ENCODE peak calls at places on chromosomes 6 and 20, in nine cellular contexts. One of them, this sample, is unnamed.

GRCh38 chr6:84353459-84354423 is 126.3 kb upstream of the CEP162 start:
- DNase-seq in DND-41: no peak
- DNase-seq in NCI-H774: no peak
- DNase-seq in fibroblast of the conjunctiva: no peak
- DNase-seq in NCI-H1105: no peak
- DNase-seq in MM.1S: no peak
- DNase-seq in astrocyte of the cerebellum: no peak
- DNase-seq in ureter: no peak
- DNase-seq in NCI-H2029: peak; percentile 22
- DNase-seq in this sample: no peak

GRCh38 chr6:165426892-165427291 is 117.5 kb upstream of the C6orf118 start:
- DNase-seq in DND-41: no peak
- DNase-seq in NCI-H774: no peak
- DNase-seq in fibroblast of the conjunctiva: no peak
- DNase-seq in NCI-H1105: no peak
- DNase-seq in MM.1S: no peak
- DNase-seq in astrocyte of the cerebellum: no peak
- DNase-seq in ureter: no peak
- DNase-seq in NCI-H2029: no peak
- DNase-seq in this sample: no peak

GRCh38 chr6:141199074-141199473 is 933.7 kb upstream of the GJE1 start:
- DNase-seq in DND-41: no peak
- DNase-seq in NCI-H774: no peak
- DNase-seq in fibroblast of the conjunctiva: peak; percentile 72
- DNase-seq in NCI-H1105: no peak
- DNase-seq in MM.1S: peak; percentile 14
- DNase-seq in astrocyte of the cerebellum: peak; percentile 19
- DNase-seq in ureter: no peak
- DNase-seq in NCI-H2029: no peak
- DNase-seq in this sample: no peak

GRCh38 chr20:24768977-24769675 is 179.9 kb upstream of the CST7 start:
- DNase-seq in DND-41: no peak
- DNase-seq in NCI-H774: no peak
- DNase-seq in fibroblast of the conjunctiva: no peak
- DNase-seq in NCI-H1105: no peak
- DNase-seq in MM.1S: no peak
- DNase-seq in astrocyte of the cerebellum: no peak
- DNase-seq in ureter: no peak
- DNase-seq in NCI-H2029: no peak
- DNase-seq in this sample: peak; percentile 28

GRCh38 chr6:5706094-5707033 is 300.4 kb downstream of the NRN1 start:
- DNase-seq in DND-41: peak; percentile 66
- DNase-seq in NCI-H774: no peak
- DNase-seq in fibroblast of the conjunctiva: no peak
- DNase-seq in NCI-H1105: no peak
- DNase-seq in MM.1S: no peak
- DNase-seq in astrocyte of the cerebellum: no peak
- DNase-seq in ureter: no peak
- DNase-seq in NCI-H2029: no peak
- DNase-seq in this sample: no peak

GRCh38 chr6:158027590-158028285 is 46.1 kb downstream of the SYNJ2 start:
- DNase-seq in DND-41: no peak
- DNase-seq in NCI-H774: no peak
- DNase-seq in fibroblast of the conjunctiva: no peak
- DNase-seq in NCI-H1105: no peak
- DNase-seq in MM.1S: no peak
- DNase-seq in astrocyte of the cerebellum: no peak
- DNase-seq in ureter: no peak
- DNase-seq in NCI-H2029: no peak
- DNase-seq in this sample: no peak

GRCh38 chr6:13611715-13612114 is 3.4 kb upstream of the NOL7 start:
- DNase-seq in DND-41: no peak
- DNase-seq in NCI-H774: no peak
- DNase-seq in fibroblast of the conjunctiva: no peak
- DNase-seq in NCI-H1105: no peak
- DNase-seq in MM.1S: peak; percentile 62
- DNase-seq in astrocyte of the cerebellum: no peak
- DNase-seq in ureter: no peak
- DNase-seq in NCI-H2029: no peak
- DNase-seq in this sample: no peak

GRCh38 chr20:51321343-51322163 is 221.0 kb downstream of the NFATC2 start:
- DNase-seq in DND-41: no peak
- DNase-seq in NCI-H774: no peak
- DNase-seq in fibroblast of the conjunctiva: no peak
- DNase-seq in NCI-H1105: no peak
- DNase-seq in MM.1S: no peak
- DNase-seq in astrocyte of the cerebellum: no peak
- DNase-seq in ureter: no peak
- DNase-seq in NCI-H2029: no peak
- DNase-seq in this sample: peak; percentile 49

GRCh38 chr6:18148304-18149025 is 6.4 kb downstream of the TPMT start:
- DNase-seq in DND-41: no peak
- DNase-seq in NCI-H774: no peak
- DNase-seq in fibroblast of the conjunctiva: no peak
- DNase-seq in NCI-H1105: no peak
- DNase-seq in MM.1S: no peak
- DNase-seq in astrocyte of the cerebellum: no peak
- DNase-seq in ureter: no peak
- DNase-seq in NCI-H2029: no peak
- DNase-seq in this sample: no peak

GRCh38 chr20:63285636-63286615 is 7.1 kb upstream of the COL20A1 start:
- DNase-seq in DND-41: no peak
- DNase-seq in NCI-H774: no peak
- DNase-seq in fibroblast of the conjunctiva: no peak
- DNase-seq in NCI-H1105: no peak
- DNase-seq in MM.1S: no peak
- DNase-seq in astrocyte of the cerebellum: no peak
- DNase-seq in ureter: no peak
- DNase-seq in NCI-H2029: no peak
- DNase-seq in this sample: no peak

GRCh38 chr20:14992071-14992654 is 654.8 kb upstream of the FLRT3 start:
- DNase-seq in DND-41: no peak
- DNase-seq in NCI-H774: no peak
- DNase-seq in fibroblast of the conjunctiva: peak; percentile 40
- DNase-seq in NCI-H1105: no peak
- DNase-seq in MM.1S: no peak
- DNase-seq in astrocyte of the cerebellum: no peak
- DNase-seq in ureter: no peak
- DNase-seq in NCI-H2029: no peak
- DNase-seq in this sample: no peak

GRCh38 chr6:28866342-28867077 is 57.3 kb downstream of the TRIM27 start:
- DNase-seq in DND-41: peak; percentile 84
- DNase-seq in NCI-H774: peak; percentile 45
- DNase-seq in fibroblast of the conjunctiva: no peak
- DNase-seq in NCI-H1105: peak; percentile 73
- DNase-seq in MM.1S: peak; percentile 56
- DNase-seq in astrocyte of the cerebellum: no peak
- DNase-seq in ureter: peak; percentile 76
- DNase-seq in NCI-H2029: peak; percentile 61
- DNase-seq in this sample: peak; percentile 93

GRCh38 chr6:169997930-169998218 is 246.5 kb downstream of the ERMARD start:
- DNase-seq in DND-41: no peak
- DNase-seq in NCI-H774: no peak
- DNase-seq in fibroblast of the conjunctiva: no peak
- DNase-seq in NCI-H1105: no peak
- DNase-seq in MM.1S: no peak
- DNase-seq in astrocyte of the cerebellum: no peak
- DNase-seq in ureter: peak; percentile 38
- DNase-seq in NCI-H2029: no peak
- DNase-seq in this sample: no peak

GRCh38 chr20:53216856-53217576 is 244.9 kb downstream of the TSHZ2 start:
- DNase-seq in DND-41: peak; percentile 68
- DNase-seq in NCI-H774: peak; percentile 47
- DNase-seq in fibroblast of the conjunctiva: no peak
- DNase-seq in NCI-H1105: peak; percentile 78
- DNase-seq in MM.1S: peak; percentile 81
- DNase-seq in astrocyte of the cerebellum: no peak
- DNase-seq in ureter: peak; percentile 67
- DNase-seq in NCI-H2029: peak; percentile 65
- DNase-seq in this sample: peak; percentile 96

GRCh38 chr6:89371849-89372505 is 19.5 kb upstream of the UBE2J1 start:
- DNase-seq in DND-41: peak; percentile 84
- DNase-seq in NCI-H774: peak; percentile 87
- DNase-seq in fibroblast of the conjunctiva: peak; percentile 29
- DNase-seq in NCI-H1105: peak; percentile 43
- DNase-seq in MM.1S: peak; percentile 89
- DNase-seq in astrocyte of the cerebellum: no peak
- DNase-seq in ureter: peak; percentile 69
- DNase-seq in NCI-H2029: peak; percentile 72
- DNase-seq in this sample: peak; percentile 94

GRCh38 chr20:1392443-1392692 is 486 bp downstream of the FKBP1A start:
- DNase-seq in DND-41: no peak
- DNase-seq in NCI-H774: no peak
- DNase-seq in fibroblast of the conjunctiva: no peak
- DNase-seq in NCI-H1105: no peak
- DNase-seq in MM.1S: no peak
- DNase-seq in astrocyte of the cerebellum: no peak
- DNase-seq in ureter: no peak
- DNase-seq in NCI-H2029: no peak
- DNase-seq in this sample: no peak

GRCh38 chr6:158279615-158280014 is 32.6 kb upstream of the TULP4 start:
- DNase-seq in DND-41: no peak
- DNase-seq in NCI-H774: no peak
- DNase-seq in fibroblast of the conjunctiva: no peak
- DNase-seq in NCI-H1105: no peak
- DNase-seq in MM.1S: no peak
- DNase-seq in astrocyte of the cerebellum: no peak
- DNase-seq in ureter: no peak
- DNase-seq in NCI-H2029: no peak
- DNase-seq in this sample: no peak

GRCh38 chr20:59018817-59019216 is 412 bp upstream of the TUBB1 start:
- DNase-seq in DND-41: no peak
- DNase-seq in NCI-H774: no peak
- DNase-seq in fibroblast of the conjunctiva: no peak
- DNase-seq in NCI-H1105: no peak
- DNase-seq in MM.1S: no peak
- DNase-seq in astrocyte of the cerebellum: no peak
- DNase-seq in ureter: peak; percentile 25
- DNase-seq in NCI-H2029: no peak
- DNase-seq in this sample: no peak

GRCh38 chr6:160328447-160328846 is 19.7 kb upstream of the SLC22A3 start:
- DNase-seq in DND-41: no peak
- DNase-seq in NCI-H774: no peak
- DNase-seq in fibroblast of the conjunctiva: no peak
- DNase-seq in NCI-H1105: no peak
- DNase-seq in MM.1S: no peak
- DNase-seq in astrocyte of the cerebellum: no peak
- DNase-seq in ureter: no peak
- DNase-seq in NCI-H2029: no peak
- DNase-seq in this sample: no peak

GRCh38 chr20:53291548-53291947 is 302.1 kb downstream of the ZNF217 start:
- DNase-seq in DND-41: peak; percentile 10
- DNase-seq in NCI-H774: no peak
- DNase-seq in fibroblast of the conjunctiva: no peak
- DNase-seq in NCI-H1105: no peak
- DNase-seq in MM.1S: no peak
- DNase-seq in astrocyte of the cerebellum: no peak
- DNase-seq in ureter: no peak
- DNase-seq in NCI-H2029: no peak
- DNase-seq in this sample: peak; percentile 82

GRCh38 chr20:20317195-20318113 is 50.5 kb upstream of the INSM1 start:
- DNase-seq in DND-41: no peak
- DNase-seq in NCI-H774: peak; percentile 20
- DNase-seq in fibroblast of the conjunctiva: no peak
- DNase-seq in NCI-H1105: no peak
- DNase-seq in MM.1S: no peak
- DNase-seq in astrocyte of the cerebellum: no peak
- DNase-seq in ureter: no peak
- DNase-seq in NCI-H2029: no peak
- DNase-seq in this sample: no peak

GRCh38 chr6:136539967-136540366 is 10.3 kb downstream of the MAP7 start:
- DNase-seq in DND-41: no peak
- DNase-seq in NCI-H774: no peak
- DNase-seq in fibroblast of the conjunctiva: no peak
- DNase-seq in NCI-H1105: no peak
- DNase-seq in MM.1S: no peak
- DNase-seq in astrocyte of the cerebellum: peak; percentile 24
- DNase-seq in ureter: no peak
- DNase-seq in NCI-H2029: no peak
- DNase-seq in this sample: no peak

GRCh38 chr20:15241696-15242095 is 904.3 kb upstream of the FLRT3 start:
- DNase-seq in DND-41: no peak
- DNase-seq in NCI-H774: no peak
- DNase-seq in fibroblast of the conjunctiva: no peak
- DNase-seq in NCI-H1105: no peak
- DNase-seq in MM.1S: no peak
- DNase-seq in astrocyte of the cerebellum: no peak
- DNase-seq in ureter: no peak
- DNase-seq in NCI-H2029: no peak
- DNase-seq in this sample: no peak

GRCh38 chr6:816510-817084 is 123.7 kb upstream of the EXOC2 start:
- DNase-seq in DND-41: no peak
- DNase-seq in NCI-H774: no peak
- DNase-seq in fibroblast of the conjunctiva: no peak
- DNase-seq in NCI-H1105: no peak
- DNase-seq in MM.1S: no peak
- DNase-seq in astrocyte of the cerebellum: no peak
- DNase-seq in ureter: no peak
- DNase-seq in NCI-H2029: no peak
- DNase-seq in this sample: no peak